ENCODE peak calls at places on chromosomes 16 and 17, in five cellular contexts. R is activated CD4-positive, alpha-beta T cell treated with anti-CD3 and anti-CD28 coated beads for 48 hours; M is NCI-H1930; H is Daoy; V is glutamatergic neuron. A is an unnamed sample.

GRCh38 chr17:76487451-76488192 is 13.6 kb downstream of the RHBDF2 start:
- DNase-seq in R (no peak), H (no peak), V (no peak), M (no peak), A (no peak)

GRCh38 chr16:66240996-66241395 is 125.5 kb upstream of the CDH5 start:
- DNase-seq in M (no peak), V (no peak), H (no peak), R (no peak), A (no peak)

GRCh38 chr16:71917900-71918299 is 22.6 kb downstream of the IST1 start:
- DNase-seq in R (no peak), H (no peak), V (no peak), M (no peak), A (no peak)

GRCh38 chr17:28524476-28525415 is 18.6 kb downstream of the FOXN1 start:
- DNase-seq in H (peak; percentile 48), V (no peak), R (no peak), M (no peak), A (no peak)

GRCh38 chr17:3647769-3648540 is 11.4 kb downstream of the CTNS start:
- DNase-seq in M (peak; percentile 23), V (peak; percentile 80), H (peak; percentile 69), R (peak; percentile 74), A (no peak)

GRCh38 chr17:39622380-39623006 is 4.3 kb upstream of the PPP1R1B start:
- DNase-seq in R (peak; percentile 69), V (no peak), H (no peak), M (peak; percentile 31), A (no peak)

GRCh38 chr16:69396187-69397061 is 10.6 kb upstream of the TERF2 start:
- DNase-seq in M (peak; percentile 54), V (peak; percentile 69), R (peak; percentile 80), H (peak; percentile 66), A (no peak)

GRCh38 chr17:82370471-82371332 is 863 bp upstream of the UTS2R start:
- DNase-seq in M (no peak), V (no peak), H (no peak), R (peak; percentile 48), A (no peak)

GRCh38 chr17:951388-952132 is 28.0 kb downstream of the NXN start:
- DNase-seq in R (no peak), H (peak; percentile 97), V (peak; percentile 44), M (no peak), A (no peak)

GRCh38 chr17:58527306-58527705 is 12.9 kb upstream of the MTMR4 start:
- DNase-seq in V (no peak), H (no peak), M (no peak), R (peak; percentile 22), A (no peak)

GRCh38 chr16:17784073-17784472 is 313.3 kb upstream of the XYLT1 start:
- DNase-seq in V (no peak), H (peak; percentile 1), M (no peak), R (no peak), A (no peak)

GRCh38 chr17:5702951-5703510 is 118.7 kb upstream of the NLRP1 start:
- DNase-seq in M (no peak), H (no peak), R (no peak), V (no peak), A (no peak)

GRCh38 chr17:44308320-44308818 is at the start of gene RUNDC3A:
- DNase-seq in V (peak; percentile 95), R (peak; percentile 88), M (peak; percentile 86), H (peak; percentile 83), A (peak; percentile 69)

GRCh38 chr16:82177555-82177954 is 7.5 kb upstream of the MPHOSPH6 start:
- DNase-seq in M (no peak), V (no peak), H (no peak), R (no peak), A (no peak)

GRCh38 chr17:72618018-72618509 is 474.4 kb downstream of the SLC39A11 start:
- DNase-seq in H (no peak), V (no peak), R (peak; percentile 15), M (no peak), A (no peak)

GRCh38 chr16:8866118-8866883 is 2.5 kb downstream of the CARHSP1 start:
- DNase-seq in M (no peak), R (no peak), H (no peak), V (peak; percentile 80), A (peak; percentile 78)